ENCODE peak calls at places on chromosome 10, in eight cellular contexts. W is CD8-positive, alpha-beta T cell; B is body of pancreas; D is ovary; U is brain microvascular endothelial cell; H is epithelial cell of proximal tubule; F is Peyer's patch; J is GM12865. P is an unnamed sample.

GRCh38 chr10:108515821-108516220 is 1351.3 kb upstream of the SORCS1 start:
- DNase-seq in B (no peak), D (no peak), U (no peak), H (no peak), F (no peak), W (no peak), J (no peak), P (no peak)

GRCh38 chr10:68233045-68233444 is 1.1 kb upstream of the ATOH7 start:
- DNase-seq in H (no peak), J (no peak), F (no peak), W (no peak), U (no peak), B (no peak), D (no peak), P (no peak)

GRCh38 chr10:59587083-59587755 is 122.4 kb downstream of the SLC16A9 start:
- DNase-seq in D (no peak), W (no peak), J (no peak), B (no peak), F (no peak), U (no peak), H (no peak), P (no peak)

GRCh38 chr10:79286318-79286951 is 60.8 kb upstream of the PPIF start:
- DNase-seq in H (no peak), J (peak; percentile 98), W (peak; percentile 93), D (peak; percentile 68), U (peak; percentile 63), F (peak; percentile 96), B (peak; percentile 48), P (peak; percentile 76)

GRCh38 chr10:71357792-71358265 is 38.8 kb downstream of the SLC29A3 start:
- DNase-seq in J (no peak), D (peak; percentile 66), B (no peak), F (no peak), U (peak; percentile 20), W (no peak), H (no peak), P (no peak)

GRCh38 chr10:33139191-33139646 is 181.2 kb upstream of the ITGB1 start:
- DNase-seq in H (no peak), B (no peak), U (no peak), J (peak; percentile 10), F (no peak), W (peak; percentile 77), D (no peak), P (peak; percentile 60)

GRCh38 chr10:246431-246830 is 111.2 kb downstream of the ZMYND11 start:
- DNase-seq in W (no peak), D (no peak), J (no peak), B (no peak), F (no peak), U (no peak), H (no peak), P (no peak)

GRCh38 chr10:31320598-31321211 is 1.7 kb downstream of the ZEB1 start:
- DNase-seq in D (peak; percentile 12), B (peak; percentile 14), H (no peak), U (peak; percentile 17), W (peak; percentile 58), J (peak; percentile 76), F (peak; percentile 60), P (peak; percentile 22)

GRCh38 chr10:132817701-132818211 is 31.8 kb upstream of the NKX6-2 start:
- DNase-seq in H (no peak), U (no peak), J (no peak), D (no peak), W (no peak), F (no peak), B (no peak), P (no peak)

GRCh38 chr10:92544296-92544695 is 29.6 kb downstream of the IDE start:
- DNase-seq in W (no peak), D (no peak), H (no peak), U (no peak), J (peak; percentile 30), B (no peak), F (no peak), P (no peak)

GRCh38 chr10:133456041-133456951 is 2.6 kb downstream of the SCART1 start:
- DNase-seq in D (no peak), U (no peak), W (peak; percentile 43), H (no peak), J (no peak), F (no peak), B (no peak), P (no peak)

GRCh38 chr10:14838582-14839304 is 637 bp downstream of the HSPA14 start:
- DNase-seq in D (peak; percentile 25), J (peak; percentile 44), F (peak; percentile 60), W (no peak), H (no peak), B (peak; percentile 45), U (peak; percentile 5), P (peak; percentile 32)

GRCh38 chr10:3805227-3805790 is 20.3 kb upstream of the KLF6 start:
- DNase-seq in W (no peak), H (peak; percentile 94), D (no peak), B (no peak), J (peak; percentile 67), U (peak; percentile 92), F (peak; percentile 74), P (no peak)

GRCh38 chr10:110591760-110592159 is 24.3 kb downstream of the SMC3 start:
- DNase-seq in J (no peak), B (no peak), D (no peak), F (no peak), W (no peak), H (no peak), U (no peak), P (no peak)

GRCh38 chr10:131435760-131436448 is 124.4 kb upstream of the TCERG1L start:
- DNase-seq in U (no peak), H (no peak), B (no peak), J (no peak), F (no peak), D (no peak), W (no peak), P (no peak)

GRCh38 chr10:114246679-114247305 is 7.7 kb downstream of the VWA2 start:
- DNase-seq in J (no peak), D (no peak), B (no peak), U (no peak), F (peak; percentile 55), W (no peak), H (peak; percentile 38), P (no peak)

GRCh38 chr10:81081887-81082620 is 544.4 kb downstream of the SH2D4B start:
- DNase-seq in J (peak; percentile 66), D (no peak), H (no peak), W (no peak), F (no peak), B (no peak), U (no peak), P (no peak)

GRCh38 chr10:8248868-8249267 is 194.4 kb downstream of the GATA3 start:
- DNase-seq in B (no peak), D (no peak), J (no peak), F (no peak), U (no peak), H (no peak), W (no peak), P (no peak)

GRCh38 chr10:118504044-118504944 is 91.2 kb downstream of the PRLHR start:
- DNase-seq in F (peak; percentile 61), U (peak; percentile 27), W (no peak), J (no peak), B (no peak), D (no peak), H (peak; percentile 61), P (no peak)

GRCh38 chr10:17290226-17290625 is 62.2 kb downstream of the VIM start:
- DNase-seq in J (peak; percentile 4), B (peak; percentile 18), H (no peak), W (no peak), U (no peak), D (no peak), F (no peak), P (no peak)

GRCh38 chr10:26081459-26081858 is 135.1 kb upstream of the GAD2 start:
- DNase-seq in H (no peak), B (no peak), W (no peak), F (no peak), D (no peak), J (no peak), U (no peak), P (no peak)
- TF ChIP-seq CTCF in H (no peak), B (no peak), W (no peak), F (no peak), D (no peak), J (no peak), U (no peak), P (no peak)

DNA sequence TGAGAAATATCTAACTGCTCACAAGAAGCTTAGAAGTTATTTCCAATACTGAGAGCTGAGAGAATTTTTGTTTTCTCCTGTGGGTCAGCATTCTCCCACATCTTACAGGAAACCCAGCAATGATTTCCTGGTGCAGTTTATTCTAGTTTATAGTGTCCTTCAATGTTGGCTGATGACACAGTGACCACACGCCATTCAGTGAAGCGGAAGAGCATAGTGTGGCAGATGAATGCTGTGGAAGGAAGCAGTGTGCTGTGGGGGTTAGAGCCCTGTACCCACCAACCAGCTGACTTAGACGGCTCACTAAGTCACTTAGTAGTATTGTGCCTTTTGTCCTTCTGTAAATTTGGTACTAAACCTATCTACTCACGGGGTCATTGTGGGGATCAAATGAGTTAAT is 1.4 kb upstream of the TMEM26 start:
- DNase-seq in J (no peak), B (no peak), U (no peak), D (no peak), W (no peak), F (no peak), H (no peak), P (no peak)
- TF ChIP-seq CTCF in J (no peak), B (no peak), U (no peak), D (no peak), W (no peak), F (no peak), H (no peak), P (no peak)

DNA sequence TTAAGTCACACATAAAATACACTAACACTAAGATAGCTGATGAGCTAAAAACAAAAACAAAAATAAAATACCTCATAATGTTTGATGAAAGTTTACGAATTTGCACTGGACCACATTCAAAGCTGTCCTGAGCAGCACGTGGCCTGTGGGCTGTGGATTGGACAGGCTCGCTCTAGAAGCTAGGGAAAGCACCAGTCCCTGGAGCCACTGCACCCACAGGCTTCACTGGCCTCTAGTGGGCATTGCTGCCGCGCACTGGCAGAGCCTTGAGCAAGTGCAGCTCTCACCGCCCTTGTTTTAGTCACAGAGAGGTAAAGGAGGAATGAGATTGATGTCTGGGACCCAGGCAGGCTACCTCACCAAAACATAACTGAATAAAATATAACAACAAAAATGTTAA is 67.6 kb downstream of the PAX2 start:
- DNase-seq in B (no peak), F (no peak), W (no peak), U (no peak), D (no peak), H (no peak), J (no peak), P (no peak)
- TF ChIP-seq CTCF in B (no peak), F (no peak), W (no peak), U (peak; percentile 18), D (no peak), H (no peak), J (no peak), P (no peak)

DNA sequence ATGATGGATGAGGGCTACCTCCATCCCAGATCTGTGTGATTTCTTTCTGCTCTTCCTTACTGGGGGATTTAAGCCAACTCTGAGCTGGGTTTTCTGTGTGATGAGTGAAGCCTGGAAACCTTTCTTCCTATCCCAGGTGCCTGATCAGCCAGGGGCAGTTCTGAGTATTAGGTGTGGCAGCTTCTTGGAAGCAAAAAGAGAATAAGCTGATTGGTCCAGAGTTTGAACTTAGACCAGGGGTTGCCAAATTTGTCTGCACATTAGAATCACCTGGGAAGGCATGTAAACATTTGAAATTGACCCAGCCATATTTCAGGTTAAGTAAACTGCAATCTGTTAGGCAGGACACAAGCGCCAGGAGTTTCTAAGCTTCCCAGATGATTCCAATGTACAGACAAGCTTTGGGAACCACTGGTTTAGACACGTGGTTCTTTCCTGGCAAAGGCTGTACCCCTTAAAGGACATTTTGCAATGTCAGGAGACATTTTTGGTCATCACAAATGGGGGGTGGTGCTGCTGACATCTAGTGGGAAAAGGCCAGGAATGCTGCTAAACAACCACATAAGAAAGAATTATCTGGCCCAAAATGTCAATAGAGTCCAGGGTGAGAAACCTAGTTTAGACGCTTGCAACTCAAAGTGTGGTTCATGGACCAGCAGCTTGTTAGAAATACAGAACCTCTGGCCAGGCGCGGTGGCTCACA is 160.5 kb upstream of the GHITM start:
- DNase-seq in W (no peak), H (no peak), U (no peak), B (no peak), J (no peak), F (no peak), D (no peak), P (no peak)
- TF ChIP-seq CTCF in W (no peak), H (no peak), U (no peak), B (no peak), J (no peak), F (no peak), D (no peak), P (no peak)

P was measured in natural killer cell.